ENCODE peak calls at places on chromosomes 12 and 14, in eight cellular contexts. I is transverse colon, G is AG09309, L is ovary, B is fibroblast of pulmonary artery, H is endothelial cell, K is kidney epithelial cell, W is activated B cell treated with CpG ODN at 0.5 μM for 24 hours. M is an unnamed sample.

GRCh38 chr12:131939007-131939406 is 9.9 kb downstream of the PUS1 start:
- DNase-seq in I (peak; percentile 80), G (no peak), L (no peak), B (no peak), H (no peak), K (no peak), W (no peak), M (no peak)

GRCh38 chr14:24695265-24696241 is 61.6 kb upstream of the GZMB start:
- DNase-seq in I (no peak), G (no peak), L (no peak), B (no peak), H (no peak), K (no peak), W (no peak), M (no peak)

GRCh38 chr14:67079836-67080235 is 109.4 kb upstream of the GARIN2 start:
- DNase-seq in I (no peak), G (no peak), L (no peak), B (no peak), H (no peak), K (no peak), W (no peak), M (no peak)

GRCh38 chr12:7450667-7451066 is 6.7 kb upstream of the CD163L1 start:
- DNase-seq in I (no peak), G (no peak), L (no peak), B (no peak), H (no peak), K (no peak), W (no peak), M (no peak)

GRCh38 chr12:132483612-132484011 is 6.3 kb upstream of the FBRSL1 start:
- DNase-seq in I (no peak), G (no peak), L (no peak), B (no peak), H (no peak), K (no peak), W (no peak), M (no peak)

GRCh38 chr12:538731-539539 is 79.2 kb downstream of the B4GALNT3 start:
- DNase-seq in I (peak; percentile 90), G (no peak), L (no peak), B (peak; percentile 59), H (no peak), K (no peak), W (no peak), M (no peak)

GRCh38 chr12:110698171-110698902 is 9.4 kb upstream of the HVCN1 start:
- DNase-seq in I (peak; percentile 81), G (peak; percentile 34), L (peak; percentile 75), B (peak; percentile 92), H (peak; percentile 75), K (peak; percentile 41), W (peak; percentile 60), M (peak; percentile 82)

GRCh38 chr12:124646385-124647230 is 79.2 kb upstream of the NCOR2 start:
- DNase-seq in I (no peak), G (no peak), L (no peak), B (no peak), H (no peak), K (no peak), W (no peak), M (no peak)

GRCh38 chr14:38137005-38137404 is 70.7 kb upstream of the SSTR1 start:
- DNase-seq in I (no peak), G (no peak), L (no peak), B (peak; percentile 31), H (no peak), K (no peak), W (no peak), M (no peak)

GRCh38 chr14:99229654-99230215 is 42.3 kb downstream of the BCL11B start:
- DNase-seq in I (no peak), G (no peak), L (no peak), B (no peak), H (no peak), K (no peak), W (no peak), M (no peak)

GRCh38 chr12:70449074-70449757 is 83.1 kb downstream of the KCNMB4 start:
- DNase-seq in I (no peak), G (no peak), L (no peak), B (no peak), H (no peak), K (no peak), W (no peak), M (no peak)

GRCh38 chr12:25958254-25959068 is at the start of gene RASSF8:
- DNase-seq in I (peak; percentile 62), G (no peak), L (peak; percentile 78), B (peak; percentile 79), H (peak; percentile 79), K (no peak), W (peak; percentile 48), M (peak; percentile 89)

GRCh38 chr14:66405158-66405557 is 81.0 kb upstream of the CCDC196 start:
- DNase-seq in I (no peak), G (no peak), L (no peak), B (peak; percentile 58), H (no peak), K (peak; percentile 37), W (no peak), M (no peak)

GRCh38 chr12:14691560-14691959 is 4.8 kb downstream of the GUCY2C start:
- DNase-seq in I (peak; percentile 49), G (no peak), L (no peak), B (no peak), H (no peak), K (no peak), W (no peak), M (no peak)

GRCh38 chr12:42679402-42679801 is 89.9 kb upstream of the PRICKLE1 start:
- DNase-seq in I (no peak), G (no peak), L (no peak), B (no peak), H (no peak), K (peak; percentile 9), W (no peak), M (no peak)

GRCh38 chr14:70920608-70921007 is 13.3 kb downstream of the PCNX1 start:
- DNase-seq in I (no peak), G (no peak), L (no peak), B (no peak), H (no peak), K (no peak), W (no peak), M (no peak)

GRCh38 chr12:131074221-131075083 is 120.7 kb downstream of the ADGRD1 start:
- DNase-seq in I (no peak), G (no peak), L (peak; percentile 9), B (no peak), H (no peak), K (no peak), W (peak; percentile 12), M (peak; percentile 42)

GRCh38 chr14:92726135-92726932 is 22.1 kb downstream of the LGMN start:
- DNase-seq in I (peak; percentile 88), G (peak; percentile 59), L (peak; percentile 24), B (peak; percentile 94), H (no peak), K (peak; percentile 57), W (no peak), M (no peak)

GRCh38 chr12:132167610-132168310 is 23.5 kb downstream of the NOC4L start:
- DNase-seq in I (no peak), G (no peak), L (no peak), B (no peak), H (no peak), K (no peak), W (no peak), M (no peak)

GRCh38 chr12:2845280-2845679 is 10.4 kb upstream of the NRIP2 start:
- DNase-seq in I (no peak), G (no peak), L (peak; percentile 67), B (peak; percentile 84), H (peak; percentile 18), K (no peak), W (no peak), M (no peak)

GRCh38 chr12:112261559-112261958 is 120.7 kb downstream of the HECTD4 start:
- DNase-seq in I (no peak), G (no peak), L (no peak), B (peak; percentile 4), H (peak; percentile 8), K (no peak), W (no peak), M (no peak)
- TF ChIP-seq CTCF in I (no peak), G (peak; percentile 14), L (no peak), B (peak; percentile 39), H (peak; percentile 21), K (peak; percentile 27), W (no peak), M (no peak)

GRCh38 chr12:64722835-64723234 is 36.4 kb downstream of the GNS start:
- DNase-seq in I (no peak), G (no peak), L (no peak), B (no peak), H (no peak), K (no peak), W (no peak), M (no peak)
- TF ChIP-seq CTCF in I (no peak), G (no peak), L (no peak), B (no peak), H (no peak), K (no peak), W (no peak), M (no peak)

GRCh38 chr12:54134850-54135249 is 53.9 kb downstream of the SMUG1 start:
- DNase-seq in I (no peak), G (no peak), L (no peak), B (no peak), H (no peak), K (no peak), W (no peak), M (no peak)
- TF ChIP-seq CTCF in I (no peak), G (no peak), L (no peak), B (no peak), H (no peak), K (peak; percentile 7), W (no peak), M (no peak)

GRCh38 chr14:34368115-34368970 is 93.7 kb downstream of the SPTSSA start:
- DNase-seq in I (peak; percentile 38), G (peak; percentile 88), L (no peak), B (peak; percentile 82), H (no peak), K (no peak), W (no peak), M (no peak)

GRCh38 chr14:34362625-34363251 is 99.3 kb downstream of the SPTSSA start:
- DNase-seq in I (no peak), G (no peak), L (no peak), B (no peak), H (no peak), K (no peak), W (no peak), M (no peak)

GRCh38 chr14:34364201-34364600 is 97.8 kb downstream of the SPTSSA start:
- DNase-seq in I (no peak), G (no peak), L (no peak), B (no peak), H (no peak), K (no peak), W (no peak), M (no peak)

GRCh38 chr14:34363733-34364134 is 98.3 kb downstream of the SPTSSA start:
- DNase-seq in I (no peak), G (no peak), L (no peak), B (peak; percentile 93), H (no peak), K (no peak), W (no peak), M (no peak)

DNA sequence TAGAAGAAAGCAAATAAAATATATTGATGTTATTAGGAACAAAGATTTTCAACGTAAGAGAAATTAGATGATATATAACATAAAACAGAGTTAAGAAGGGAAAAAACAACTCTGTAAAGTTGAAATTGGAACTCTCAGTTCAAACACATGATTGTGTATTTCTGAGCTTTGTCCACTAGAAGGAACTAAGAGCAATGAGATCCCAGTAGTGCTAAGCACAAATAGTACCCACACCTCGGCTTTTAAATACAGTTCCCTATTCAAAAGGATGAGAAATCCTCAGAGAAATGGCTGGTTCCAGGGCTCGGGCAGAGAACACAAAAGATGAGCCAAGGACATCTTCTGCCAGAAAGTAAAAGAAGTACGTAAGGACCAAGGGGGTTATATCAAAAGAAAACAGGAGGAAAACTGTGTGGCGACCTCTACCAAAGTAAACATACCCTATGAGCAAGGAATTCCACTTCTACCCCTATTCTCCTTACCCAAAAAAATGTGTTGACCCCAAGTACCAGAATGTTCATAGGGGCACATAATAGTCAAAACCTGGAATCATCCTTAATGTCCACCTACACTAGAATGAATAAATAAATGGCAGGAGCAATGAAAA is 96.6 kb downstream of the SPTSSA start:
- DNase-seq in I (no peak), G (no peak), L (no peak), B (peak; percentile 51), H (no peak), K (no peak), W (no peak), M (no peak)
- TF ChIP-seq CTCF in I (peak; percentile 49), G (no peak), L (no peak), B (peak; percentile 30), H (no peak), K (no peak), W (no peak), M (no peak)